ENCODE peak calls at places on chromosomes 4 and X, in ten cellular contexts. I is heart right ventricle; V is astrocyte of the spinal cord; L is lung; M is kidney; R is left ventricle myocardium inferior; H is endothelial cell of umbilical vein; A is tibial nerve; X is CD8-positive, alpha-beta T cell; P is lower lobe of right lung. C is an unnamed sample.

GRCh38 chrX:136635235-136635634 is 12.7 kb upstream of the CD40LG start:
- DNase-seq in I (no peak), V (no peak), L (no peak), M (no peak), R (no peak), H (no peak), A (no peak), X (no peak), P (no peak), C (no peak)

GRCh38 chrX:49991718-49992117 is 69.3 kb downstream of the CLCN5 start:
- DNase-seq in I (no peak), V (no peak), L (no peak), M (no peak), R (no peak), H (no peak), A (no peak), X (no peak), P (no peak), C (no peak)

GRCh38 chr4:183580849-183581248 is 76.0 kb downstream of the ING2 start:
- DNase-seq in I (no peak), V (no peak), L (no peak), M (no peak), R (no peak), H (no peak), A (no peak), X (no peak), P (no peak), C (no peak)

GRCh38 chrX:136162827-136163427 is 15.6 kb downstream of the FHL1 start:
- DNase-seq in I (peak; percentile 49), V (peak; percentile 50), L (no peak), M (no peak), R (peak; percentile 54), H (peak; percentile 59), A (no peak), X (peak; percentile 37), P (peak; percentile 50), C (no peak)

GRCh38 chr4:121582296-121582695 is 114.5 kb downstream of the ANXA5 start:
- DNase-seq in I (no peak), V (no peak), L (no peak), M (no peak), R (no peak), H (no peak), A (no peak), X (no peak), P (no peak), C (no peak)

GRCh38 chr4:110112056-110112455 is 86.4 kb downstream of the ELOVL6 start:
- DNase-seq in I (no peak), V (no peak), L (no peak), M (no peak), R (no peak), H (no peak), A (no peak), X (no peak), P (no peak), C (no peak)

GRCh38 chr4:40682298-40683101 is 52.8 kb upstream of the RBM47 start:
- DNase-seq in I (no peak), V (no peak), L (no peak), M (no peak), R (no peak), H (no peak), A (no peak), X (no peak), P (no peak), C (no peak)

GRCh38 chrX:138018145-138018799 is 452.3 kb downstream of the ZIC3 start:
- DNase-seq in I (no peak), V (peak; percentile 6), L (no peak), M (no peak), R (no peak), H (no peak), A (peak; percentile 7), X (no peak), P (no peak), C (no peak)

GRCh38 chr4:139223682-139224317 is 46.8 kb upstream of the ELF2 start:
- DNase-seq in I (peak; percentile 27), V (peak; percentile 75), L (no peak), M (no peak), R (peak; percentile 44), H (peak; percentile 33), A (peak; percentile 33), X (no peak), P (no peak), C (peak; percentile 45)

GRCh38 chr4:148007303-148007702 is 275.4 kb downstream of the ARHGAP10 start:
- DNase-seq in I (no peak), V (peak; percentile 96), L (no peak), M (no peak), R (no peak), H (peak; percentile 87), A (no peak), X (no peak), P (no peak), C (peak; percentile 97)

GRCh38 chr4:127055349-127055748 is 577.4 kb upstream of the INTU start:
- DNase-seq in I (no peak), V (peak; percentile 91), L (no peak), M (no peak), R (no peak), H (no peak), A (no peak), X (no peak), P (no peak), C (peak; percentile 55)

GRCh38 chrX:153333821-153334653 is at the start of gene ZNF275:
- DNase-seq in I (peak; percentile 75), V (peak; percentile 68), L (peak; percentile 70), M (peak; percentile 93), R (peak; percentile 81), H (peak; percentile 72), A (peak; percentile 57), X (peak; percentile 79), P (peak; percentile 80), C (peak; percentile 29)

DNA sequence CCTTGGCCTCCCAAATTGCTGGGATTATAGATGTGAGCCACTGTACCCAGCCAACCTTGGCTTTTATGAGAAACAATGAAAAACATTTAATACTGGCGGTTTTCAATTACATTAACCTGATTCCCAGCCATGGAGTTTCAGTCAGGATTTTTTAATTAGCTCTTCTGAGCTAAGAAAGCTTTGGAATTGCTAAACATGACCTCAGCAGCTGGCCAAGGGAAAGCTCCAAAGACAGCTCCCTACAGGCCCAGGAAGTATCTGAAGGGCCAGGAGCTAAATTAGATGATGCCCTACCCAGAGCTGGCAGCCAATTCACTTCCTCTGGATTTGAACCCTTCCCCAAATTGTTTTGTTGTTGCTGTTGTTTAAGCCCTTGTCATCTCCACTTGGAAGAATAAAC is 26.5 kb upstream of the FUNDC1 start:
- DNase-seq in I (no peak), V (no peak), L (no peak), M (no peak), R (no peak), H (no peak), A (no peak), X (no peak), P (no peak), C (no peak)
- H3K4me3 ChIP-seq in I (no peak overlapping the region), V (no peak overlapping the region), L (no peak overlapping the region), M (no peak overlapping the region), R (no peak overlapping the region), H (no peak overlapping the region), A (no peak overlapping the region), X (no peak overlapping the region), P (no peak overlapping the region), C (no peak overlapping the region)

GRCh38 chr4:8048856-8049686 is 109.4 kb upstream of the AFAP1 start:
- DNase-seq in I (no peak), V (no peak), L (no peak), M (no peak), R (no peak), H (no peak), A (no peak), X (no peak), P (no peak), C (no peak)

GRCh38 chr4:8051644-8052043 is 107.0 kb downstream of the ABLIM2 start:
- DNase-seq in I (no peak), V (no peak), L (no peak), M (peak; percentile 36), R (no peak), H (no peak), A (no peak), X (no peak), P (no peak), C (no peak)

GRCh38 chr4:8050555-8051206 is 107.9 kb downstream of the ABLIM2 start:
- DNase-seq in I (peak; percentile 87), V (peak; percentile 45), L (peak; percentile 74), M (peak; percentile 93), R (peak; percentile 86), H (no peak), A (peak; percentile 63), X (no peak), P (peak; percentile 80), C (peak; percentile 5)

GRCh38 chr4:8052160-8052691 is 106.4 kb downstream of the ABLIM2 start:
- DNase-seq in I (no peak), V (no peak), L (no peak), M (no peak), R (no peak), H (no peak), A (no peak), X (no peak), P (no peak), C (no peak)

DNA sequence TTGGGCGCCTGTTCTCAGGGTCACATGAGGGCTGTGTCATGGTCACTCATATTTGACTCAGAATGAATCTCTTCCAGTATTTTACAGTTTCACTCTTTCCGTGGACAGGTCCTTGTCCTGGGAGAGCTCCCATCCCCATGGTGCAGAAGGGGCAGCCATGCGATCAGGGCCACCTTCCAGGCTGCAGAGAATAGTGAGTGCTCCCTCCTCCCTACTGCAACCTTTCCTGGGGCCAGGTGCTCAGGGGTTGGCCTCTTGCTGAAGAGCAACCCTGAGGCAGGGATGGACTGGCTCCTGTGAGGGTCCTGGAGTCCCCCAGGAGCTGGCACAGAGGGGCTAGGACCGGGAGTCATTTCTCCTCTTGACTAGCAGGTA is 108.4 kb downstream of the ABLIM2 start:
- DNase-seq in I (no peak), V (no peak), L (no peak), M (no peak), R (no peak), H (no peak), A (no peak), X (no peak), P (no peak), C (no peak)
- H3K4me3 ChIP-seq in I (no peak overlapping the region), V (no peak overlapping the region), L (no peak overlapping the region), M (no peak overlapping the region), R (no peak overlapping the region), H (no peak overlapping the region), A (no peak overlapping the region), X (no peak overlapping the region), P (no peak overlapping the region), C (no peak overlapping the region)

GRCh38 chr4:11485926-11486325 is 57.2 kb upstream of the HS3ST1 start:
- DNase-seq in I (no peak), V (no peak), L (no peak), M (no peak), R (no peak), H (no peak), A (no peak), X (no peak), P (no peak), C (no peak)
- H3K4me3 ChIP-seq in I (no peak overlapping the region), V (no peak overlapping the region), L (no peak overlapping the region), M (no peak overlapping the region), R (no peak overlapping the region), H (no peak overlapping the region), A (no peak overlapping the region), X (no peak overlapping the region), P (no peak overlapping the region), C (no peak overlapping the region)

DNA sequence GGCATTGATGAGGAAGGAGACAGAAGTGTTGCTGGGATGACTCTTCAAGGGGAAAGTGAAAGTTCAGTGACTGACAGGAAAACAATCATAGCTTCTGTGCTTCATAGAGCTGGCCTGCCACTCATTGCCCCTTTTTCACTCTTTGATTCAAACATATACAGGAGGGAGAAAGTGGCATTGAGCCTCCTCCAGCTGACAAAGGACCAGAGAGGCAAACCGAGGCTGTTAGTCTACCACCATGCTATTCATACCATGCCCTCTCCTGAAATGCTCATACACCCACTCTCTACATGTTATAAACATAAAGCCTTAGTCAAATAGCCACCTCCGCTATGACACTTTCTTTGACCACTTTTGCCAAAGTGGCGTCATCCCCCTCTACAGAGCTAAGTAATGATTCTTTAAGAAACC is 79.2 kb upstream of the ATOH1 start:
- DNase-seq in I (no peak), V (no peak), L (no peak), M (no peak), R (no peak), H (no peak), A (no peak), X (no peak), P (no peak), C (no peak)
- H3K4me3 ChIP-seq in I (no peak overlapping the region), V (no peak overlapping the region), L (no peak overlapping the region), M (no peak overlapping the region), R (no peak overlapping the region), H (no peak overlapping the region), A (no peak overlapping the region), X (no peak overlapping the region), P (no peak overlapping the region), C (no peak overlapping the region)

C was measured in skeletal muscle cell.